ENCODE peak calls at places on chromosomes 4 and X, in ten cellular contexts. A is BJ; W is NCI-H1436; U is IMR-90; K is A549; C is Calu3; L is stimulated activated CD8-positive, alpha-beta memory T cell treated with anti-CD3 and anti-CD28 coated beads, Interleukin-15, amount 100 ng/mL, for 4 hours; Z is H9; I is stomach; T is lung. H is an unnamed sample.

GRCh38 chr4:53514509-53514908 is 76.8 kb downstream of the LNX1 start:
- DNase-seq in A (no peak), W (no peak), U (peak; percentile 29), K (no peak), C (no peak), L (no peak), Z (no peak), I (no peak), T (no peak), H (no peak)

GRCh38 chr4:163732473-163732872 is 238.0 kb downstream of the TMA16 start:
- DNase-seq in A (no peak), W (no peak), U (no peak), K (no peak), C (no peak), L (no peak), Z (no peak), I (no peak), T (no peak), H (no peak)

GRCh38 chrX:71482228-71482958 is 50.5 kb upstream of the OGT start:
- DNase-seq in A (no peak), W (no peak), U (no peak), K (no peak), C (no peak), L (no peak), Z (no peak), I (no peak), T (no peak), H (no peak)

GRCh38 chr4:185634066-185634652 is 98.9 kb upstream of the PDLIM3 start:
- DNase-seq in A (no peak), W (no peak), U (peak; percentile 7), K (peak; percentile 31), C (no peak), L (no peak), Z (no peak), I (no peak), T (no peak), H (no peak)

GRCh38 chr4:30256105-30256828 is 463.9 kb upstream of the PCDH7 start:
- DNase-seq in A (no peak), W (no peak), U (no peak), K (no peak), C (no peak), L (no peak), Z (peak; percentile 27), I (no peak), T (no peak), H (no peak)

GRCh38 chrX:3815896-3816664 is 102.6 kb upstream of the PRKX start:
- DNase-seq in A (no peak), W (peak; percentile 26), U (peak; percentile 12), K (peak; percentile 42), C (peak; percentile 59), L (peak; percentile 21), Z (peak; percentile 58), I (peak; percentile 67), T (peak; percentile 62), H (no peak)

GRCh38 chr4:7398788-7399432 is 35.8 kb downstream of the PSAPL1 start:
- DNase-seq in A (no peak), W (no peak), U (no peak), K (no peak), C (no peak), L (no peak), Z (peak; percentile 13), I (peak; percentile 13), T (no peak), H (no peak)

GRCh38 chr4:75997946-75998345 is 7.2 kb upstream of the SDAD1 start:
- DNase-seq in A (no peak), W (no peak), U (no peak), K (no peak), C (no peak), L (no peak), Z (no peak), I (no peak), T (no peak), H (no peak)

GRCh38 chrX:69258893-69259292 is 93.6 kb upstream of the PJA1 start:
- DNase-seq in A (no peak), W (no peak), U (no peak), K (no peak), C (no peak), L (no peak), Z (no peak), I (no peak), T (no peak), H (no peak)